ENCODE peak calls at places on chromosomes 4 and X, in five cellular contexts. L is CD8-positive, alpha-beta memory T cell; W is cardiac muscle cell; B is ascending aorta; A is ovary. T is an unnamed sample. For H3K4me1, the result is how much of the 10 kb centered on the place peaks cover.

GRCh38 chrX:36957425-36958328 is 50.5 kb upstream of the FAM47C start:
- DNase-seq in L (no peak), W (peak), B (no peak), A (no peak), T (peak)

GRCh38 chr4:178202422-178202821 is 760.2 kb upstream of the AGA start:
- DNase-seq in L (no peak), W (no peak), B (no peak), A (no peak), T (no peak)

GRCh38 chr4:159434496-159435241 is 331.8 kb downstream of the RAPGEF2 start:
- DNase-seq in L (no peak), W (peak), B (no peak), A (no peak), T (no peak)

GRCh38 chr4:88177981-88178632 is 19.7 kb upstream of the ABCG2 start:
- DNase-seq in L (no peak), W (peak), B (peak), A (no peak), T (no peak)

GRCh38 chr4:136861081-136861480 is 671.2 kb downstream of the PCDH18 start:
- DNase-seq in L (no peak), W (no peak), B (no peak), A (no peak), T (no peak)

GRCh38 chrX:2723316-2723879 is 28.4 kb upstream of the XG start:
- DNase-seq in L (no peak), W (no peak), B (no peak), A (no peak), T (no peak)

GRCh38 chrX:45669715-45670360 is 469.2 kb upstream of the DIPK2B start:
- DNase-seq in L (no peak), W (peak), B (no peak), A (no peak), T (no peak)

GRCh38 chr4:37383579-37384229 is 139.2 kb downstream of the NWD2 start:
- DNase-seq in L (no peak), W (peak), B (no peak), A (no peak), T (no peak)

GRCh38 chrX:97074400-97074799 is 190.7 kb downstream of the RPA4 start:
- DNase-seq in L (no peak), W (no peak), B (no peak), A (no peak), T (no peak)

GRCh38 chr4:82688091-82688815 is 110.3 kb downstream of the SCD5 start:
- DNase-seq in L (no peak), W (no peak), B (no peak), A (no peak), T (no peak)

GRCh38 chr4:178080312-178080711 is 638.1 kb upstream of the AGA start:
- DNase-seq in L (no peak), W (no peak), B (no peak), A (no peak), T (no peak)

GRCh38 chr4:182922551-182923284 is 5.5 kb upstream of the DCTD start:
- DNase-seq in L (no peak), W (peak), B (no peak), A (no peak), T (no peak)

GRCh38 chrX:1102786-1103185 is 109.7 kb downstream of the CRLF2 start:
- DNase-seq in L (no peak), W (no peak), B (peak), A (no peak), T (no peak)

GRCh38 chr4:504076-504475 is 5.1 kb downstream of the PIGG start:
- DNase-seq in L (no peak), W (peak), B (no peak), A (peak), T (no peak)

GRCh38 chrX:45851434-45851991 is 650.8 kb upstream of the DIPK2B start:
- DNase-seq in L (peak), W (no peak), B (no peak), A (peak), T (no peak)

GRCh38 chr4:170691168-170691567 is 601.4 kb upstream of the AADAT start:
- DNase-seq in L (no peak), W (no peak), B (no peak), A (no peak), T (no peak)

GRCh38 chrX:70253377-70254062 is 6.5 kb downstream of the P2RY4 start:
- DNase-seq in L (no peak), W (no peak), B (no peak), A (no peak), T (no peak)

GRCh38 chr4:10619220-10619619 is 65.3 kb downstream of the CLNK start:
- DNase-seq in L (no peak), W (no peak), B (no peak), A (no peak), T (no peak)

GRCh38 chrX:13013353-13014110 is 30.9 kb downstream of the FAM9C start:
- DNase-seq in L (peak), W (peak), B (no peak), A (no peak), T (no peak)

GRCh38 chrX:9604111-9604907 is 139.5 kb downstream of the TBL1X start:
- DNase-seq in L (no peak), W (peak), B (peak), A (peak), T (peak)

GRCh38 chr4:23290656-23291055 is 597.9 kb downstream of the GBA3 start:
- DNase-seq in L (no peak), W (peak), B (no peak), A (no peak), T (no peak)

GRCh38 chr4:158134257-158134656 is 38.6 kb downstream of the GASK1B start:
- DNase-seq in L (no peak), W (no peak), B (no peak), A (no peak), T (no peak)

GRCh38 chrX:5646818-5647217 is 581.8 kb downstream of the NLGN4X start:
- DNase-seq in L (no peak), W (no peak), B (no peak), A (no peak), T (no peak)

GRCh38 chr4:168197926-168198325 is 105.6 kb downstream of the ANXA10 start:
- DNase-seq in L (no peak), W (peak), B (no peak), A (no peak), T (no peak)

GRCh38 chrX:11665144-11666040 is at the start of gene ARHGAP6:
- DNase-seq in L (no peak), W (peak), B (peak), A (peak), T (peak)

GRCh38 chr4:11908712-11909111 is 480.0 kb upstream of the HS3ST1 start:
- DNase-seq in L (no peak), W (no peak), B (no peak), A (no peak), T (no peak)

GRCh38 chr4:161554372-161554990 is 609.3 kb downstream of the FSTL5 start:
- DNase-seq in L (no peak), W (peak), B (no peak), A (no peak), T (no peak)

GRCh38 chr4:30866907-30867306 is 146.7 kb downstream of the PCDH7 start:
- DNase-seq in L (no peak), W (no peak), B (no peak), A (no peak), T (no peak)

DNA sequence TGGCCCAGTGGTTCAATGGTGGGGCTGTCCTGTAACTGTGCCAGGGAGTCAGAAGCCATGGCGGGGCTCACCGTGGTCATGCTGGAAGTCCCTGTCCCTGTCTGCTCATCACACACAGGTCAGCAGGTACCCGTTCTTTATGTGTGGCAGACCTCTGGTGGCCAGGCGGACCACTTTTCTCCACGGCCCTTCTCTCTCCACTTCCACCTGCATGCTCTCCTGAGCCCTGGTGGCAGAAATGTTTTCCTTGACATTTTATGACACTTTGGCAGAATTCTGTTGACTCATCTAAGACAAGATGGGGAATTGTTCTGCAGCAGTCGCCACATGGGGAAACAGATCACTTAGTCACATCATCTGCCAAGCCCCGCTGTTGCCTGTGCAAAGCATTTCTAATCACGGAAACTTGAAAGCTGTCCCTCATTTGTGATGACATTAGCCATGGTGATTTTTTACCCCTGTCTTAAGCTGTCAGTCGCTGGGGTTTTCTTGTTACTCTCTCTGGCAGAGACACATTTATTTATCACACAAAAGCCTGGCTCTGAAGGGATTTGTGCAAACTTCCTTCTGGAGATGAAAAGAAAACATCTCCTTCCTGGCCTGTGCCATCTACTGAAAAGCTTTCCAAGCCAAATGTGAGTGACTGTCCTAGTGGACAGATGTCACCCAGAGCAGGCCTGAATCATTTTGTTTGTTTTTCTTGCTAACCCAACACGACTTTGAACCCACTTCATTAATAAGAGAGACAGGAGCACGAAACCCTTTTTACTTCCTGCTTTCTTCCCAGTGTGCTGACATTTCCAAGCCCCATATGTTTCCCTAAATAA is 38.8 kb upstream of the STIM2 start:
- DNase-seq in L (no peak), W (no peak), B (no peak), A (no peak), T (no peak)
- H3K4me1 ChIP-seq in L (under half), W (under half), B (under half), A (under half), T (under half)

GRCh38 chrX:115941388-115941787 is 229.2 kb upstream of the AGTR2 start:
- DNase-seq in L (no peak), W (no peak), B (no peak), A (no peak), T (no peak)
- H3K27ac ChIP-seq in L (no peak), W (no peak), B (no peak), A (no peak), T (no peak)

GRCh38 chr4:187046471-187046870 is 322.8 kb upstream of the FAT1 start:
- DNase-seq in L (no peak), W (no peak), B (no peak), A (no peak), T (no peak)

DNA sequence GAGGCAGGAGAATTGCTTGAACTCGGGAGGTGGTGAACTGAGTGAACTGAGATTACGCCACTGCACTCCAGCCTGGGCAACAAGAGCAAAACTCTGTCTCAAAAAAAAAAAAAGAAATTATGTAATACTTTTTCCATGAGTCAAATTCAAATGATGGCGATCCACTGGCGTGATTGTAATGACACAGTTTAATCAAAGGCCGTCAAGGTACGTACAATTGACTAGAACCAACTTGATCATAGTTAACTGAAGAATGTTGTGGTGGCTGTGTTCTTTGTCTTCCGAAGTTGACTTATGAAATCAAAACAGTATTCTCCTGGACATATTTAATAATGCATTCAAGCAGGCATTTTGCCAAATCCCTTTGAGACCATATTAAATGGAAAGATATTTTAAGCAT is 318.6 kb upstream of the FAT1 start:
- DNase-seq in L (no peak), W (no peak), B (no peak), A (no peak), T (no peak)
- H3K4me1 ChIP-seq in L (under half), W (under half), B (under half), A (under half), T (under half)

GRCh38 chr4:6182390-6183280 is 17.7 kb downstream of the JAKMIP1 start:
- DNase-seq in L (no peak), W (no peak), B (no peak), A (no peak), T (no peak)
- H3K27ac ChIP-seq in L (no peak), W (no peak), B (no peak), A (no peak), T (no peak)

GRCh38 chrX:115494133-115494532 is 66.8 kb upstream of the PLS3 start:
- DNase-seq in L (no peak), W (no peak), B (no peak), A (no peak), T (no peak)
- H3K4me1 ChIP-seq in L (under half), W (under half), B (under half), A (under half), T (under half)

GRCh38 chr4:63063765-63064164 is 1345.5 kb downstream of the TECRL start:
- DNase-seq in L (no peak), W (no peak), B (no peak), A (no peak), T (no peak)
- H3K27ac ChIP-seq in L (no peak), W (no peak), B (no peak), A (no peak), T (no peak)

GRCh38 chr4:112861378-112862317 is 187.8 kb upstream of the ANK2 start:
- DNase-seq in L (no peak), W (no peak), B (no peak), A (no peak), T (no peak)

GRCh38 chr4:112860731-112861377 is 188.6 kb upstream of the ANK2 start:
- DNase-seq in L (no peak), W (no peak), B (no peak), A (no peak), T (no peak)

GRCh38 chr4:112859456-112860184 is 189.8 kb upstream of the ANK2 start:
- DNase-seq in L (no peak), W (no peak), B (no peak), A (no peak), T (no peak)

GRCh38 chr4:112857461-112857860 is 192.0 kb upstream of the ANK2 start:
- DNase-seq in L (no peak), W (peak), B (peak), A (no peak), T (no peak)

DNA sequence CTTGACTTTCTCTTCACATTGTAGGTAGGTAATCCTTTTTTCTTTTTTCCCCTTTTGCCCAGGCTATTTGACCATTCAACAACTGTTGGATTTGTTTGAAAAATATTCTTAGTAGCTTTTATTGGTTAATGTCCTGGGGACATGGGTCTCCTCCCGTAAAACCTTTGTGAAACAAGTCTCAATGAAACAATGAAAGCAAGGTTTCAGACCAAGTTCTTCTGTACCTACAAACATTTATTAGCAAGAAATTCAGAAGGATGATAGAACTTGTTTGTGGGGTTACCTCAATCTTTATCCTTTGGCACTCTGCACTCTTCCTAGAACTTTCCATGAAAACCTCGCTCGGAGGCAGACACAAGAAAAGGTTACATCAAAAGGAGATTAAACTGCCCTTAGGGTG is 190.7 kb upstream of the ANK2 start:
- DNase-seq in L (no peak), W (no peak), B (no peak), A (no peak), T (no peak)
- H3K4me1 ChIP-seq in L (under half), W (under half), B (under half), A (under half), T (under half)

GRCh38 chr4:123835852-123836251 is 439.3 kb downstream of the SPRY1 start:
- DNase-seq in L (no peak), W (no peak), B (no peak), A (no peak), T (no peak)
- H3K27ac ChIP-seq in L (no peak), W (no peak), B (no peak), A (no peak), T (no peak)

T was measured in kidney.